ENCODE peak calls at places on chromosomes 12 and 14, in six cellular contexts. S, I, Q, E, N and G are unnamed samples.

GRCh38 chr12:25072901-25073645 is 121.9 kb downstream of the DNAI7 start:
- DNase-seq in S (no peak), I (no peak), Q (no peak), E (no peak), N (no peak), G (no peak)

GRCh38 chr12:92796650-92797049 is 93.9 kb downstream of the PLEKHG7 start:
- DNase-seq in S (no peak), I (peak; percentile 4), Q (peak; percentile 26), E (no peak), N (no peak), G (no peak)

GRCh38 chr12:118330421-118331018 is 42.2 kb downstream of the TAOK3 start:
- DNase-seq in S (no peak), I (no peak), Q (no peak), E (no peak), N (peak; percentile 86), G (peak; percentile 23)

GRCh38 chr12:99099786-99100185 is 454.7 kb downstream of the APAF1 start:
- DNase-seq in S (no peak), I (no peak), Q (no peak), E (no peak), N (no peak), G (no peak)

GRCh38 chr14:22487941-22488340 is 101.1 kb downstream of the DAD1 start:
- DNase-seq in S (no peak), I (no peak), Q (no peak), E (no peak), N (no peak), G (no peak)

GRCh38 chr12:109656681-109657262 is 56.9 kb upstream of the FAM222A start:
- DNase-seq in S (no peak), I (no peak), Q (no peak), E (no peak), N (no peak), G (no peak)

GRCh38 chr12:125382896-125383295 is 317.7 kb downstream of the AACS start:
- DNase-seq in S (no peak), I (no peak), Q (no peak), E (no peak), N (no peak), G (no peak)

GRCh38 chr12:76266797-76267196 is 81.4 kb downstream of the BBS10 start:
- DNase-seq in S (no peak), I (peak; percentile 33), Q (peak; percentile 95), E (no peak), N (peak; percentile 73), G (no peak)

GRCh38 chr12:13049816-13050215 is 5.6 kb downstream of the FAM234B start:
- DNase-seq in S (no peak), I (no peak), Q (peak; percentile 63), E (no peak), N (peak; percentile 21), G (no peak)

GRCh38 chr12:114668151-114668891 is 15.7 kb downstream of the TBX3 start:
- DNase-seq in S (peak; percentile 88), I (peak; percentile 93), Q (peak; percentile 87), E (peak; percentile 33), N (peak; percentile 91), G (peak; percentile 46)

GRCh38 chr14:93396456-93396855 is 34.3 kb upstream of the UNC79 start:
- DNase-seq in S (no peak), I (no peak), Q (no peak), E (no peak), N (no peak), G (no peak)

GRCh38 chr12:3034067-3034750 is 43.0 kb upstream of the TSPAN9 start:
- DNase-seq in S (no peak), I (peak; percentile 88), Q (peak; percentile 62), E (peak; percentile 49), N (peak; percentile 79), G (peak; percentile 64)

GRCh38 chr12:103877934-103878510 is 37.0 kb upstream of the NT5DC3 start:
- DNase-seq in S (no peak), I (peak; percentile 52), Q (peak; percentile 70), E (peak; percentile 33), N (peak; percentile 86), G (peak; percentile 55)

GRCh38 chr12:54993181-54993835 is 8.7 kb upstream of the TESPA1 start:
- DNase-seq in S (no peak), I (peak; percentile 40), Q (peak; percentile 67), E (no peak), N (peak; percentile 83), G (peak; percentile 40)

GRCh38 chr12:100717733-100718067 is 76.9 kb upstream of the ANO4 start:
- DNase-seq in S (no peak), I (no peak), Q (peak; percentile 18), E (no peak), N (peak; percentile 25), G (no peak)

GRCh38 chr14:31505411-31505810 is 17.6 kb upstream of the GPR33 start:
- DNase-seq in S (no peak), I (no peak), Q (peak; percentile 30), E (no peak), N (peak; percentile 79), G (no peak)

GRCh38 chr12:105641742-105642141 is 311.3 kb downstream of the C12orf75 start:
- DNase-seq in S (no peak), I (no peak), Q (no peak), E (no peak), N (no peak), G (no peak)

GRCh38 chr14:92926931-92927330 is 4.0 kb downstream of the CHGA start:
- DNase-seq in S (no peak), I (no peak), Q (no peak), E (no peak), N (no peak), G (no peak)

GRCh38 chr12:450438-450837 is 9.3 kb upstream of the B4GALNT3 start:
- DNase-seq in S (no peak), I (no peak), Q (no peak), E (no peak), N (no peak), G (no peak)

GRCh38 chr12:66539451-66539850 is 139.4 kb downstream of the GRIP1 start:
- DNase-seq in S (no peak), I (no peak), Q (no peak), E (no peak), N (no peak), G (no peak)

GRCh38 chr12:72271741-72272661 is at the start of gene TRHDE:
- DNase-seq in S (peak; percentile 83), I (no peak), Q (peak; percentile 12), E (no peak), N (peak; percentile 88), G (no peak)